ENCODE peak calls at places on chromosomes 16 and 17, in six cellular contexts. One of them, this sample, is unnamed.

GRCh38 chr16:4416200-4417032 is at the start of gene CORO7:
- DNase-seq in SK-N-SH: peak; percentile 99
- DNase-seq in endodermal cell: peak; percentile 96
- DNase-seq in neuronal stem cell: peak; percentile 77
- DNase-seq in SJSA1: peak; percentile 95
- DNase-seq in lung: peak; percentile 97
- DNase-seq in this sample: no peak

GRCh38 chr17:60468371-60468770 is 46.1 kb downstream of the CHCT1 start:
- DNase-seq in SK-N-SH: no peak
- DNase-seq in endodermal cell: no peak
- DNase-seq in neuronal stem cell: no peak
- DNase-seq in SJSA1: no peak
- DNase-seq in lung: no peak
- DNase-seq in this sample: no peak

GRCh38 chr16:23290189-23291062 is 11.7 kb upstream of the SCNN1B start:
- DNase-seq in SK-N-SH: no peak
- DNase-seq in endodermal cell: no peak
- DNase-seq in neuronal stem cell: no peak
- DNase-seq in SJSA1: no peak
- DNase-seq in lung: no peak
- DNase-seq in this sample: no peak

GRCh38 chr16:12576878-12577277 is 226.8 kb downstream of the CPPED1 start:
- DNase-seq in SK-N-SH: no peak
- DNase-seq in endodermal cell: no peak
- DNase-seq in neuronal stem cell: no peak
- DNase-seq in SJSA1: no peak
- DNase-seq in lung: no peak
- DNase-seq in this sample: no peak

GRCh38 chr17:39225974-39226683 is 384 bp upstream of the STAC2 start:
- DNase-seq in SK-N-SH: peak; percentile 98
- DNase-seq in endodermal cell: peak; percentile 100
- DNase-seq in neuronal stem cell: peak; percentile 91
- DNase-seq in SJSA1: peak; percentile 75
- DNase-seq in lung: no peak
- DNase-seq in this sample: peak; percentile 88

GRCh38 chr16:49706620-49707355 is 149.1 kb downstream of the ZNF423 start:
- DNase-seq in SK-N-SH: peak; percentile 56
- DNase-seq in endodermal cell: no peak
- DNase-seq in neuronal stem cell: no peak
- DNase-seq in SJSA1: no peak
- DNase-seq in lung: no peak
- DNase-seq in this sample: no peak

GRCh38 chr16:83907926-83908325 is 9.0 kb downstream of the MLYCD start:
- DNase-seq in SK-N-SH: no peak
- DNase-seq in endodermal cell: no peak
- DNase-seq in neuronal stem cell: no peak
- DNase-seq in SJSA1: no peak
- DNase-seq in lung: no peak
- DNase-seq in this sample: no peak

GRCh38 chr16:69417537-69418199 is 6.8 kb upstream of the CYB5B start:
- DNase-seq in SK-N-SH: no peak
- DNase-seq in endodermal cell: peak; percentile 88
- DNase-seq in neuronal stem cell: no peak
- DNase-seq in SJSA1: peak; percentile 70
- DNase-seq in lung: no peak
- DNase-seq in this sample: no peak

GRCh38 chr17:49365667-49366066 is 3.6 kb upstream of the ZNF652 start:
- DNase-seq in SK-N-SH: peak; percentile 57
- DNase-seq in endodermal cell: peak; percentile 88
- DNase-seq in neuronal stem cell: no peak
- DNase-seq in SJSA1: no peak
- DNase-seq in lung: no peak
- DNase-seq in this sample: no peak

GRCh38 chr17:41618341-41619161 is 5.8 kb downstream of the KRT17 start:
- DNase-seq in SK-N-SH: no peak
- DNase-seq in endodermal cell: peak; percentile 52
- DNase-seq in neuronal stem cell: no peak
- DNase-seq in SJSA1: no peak
- DNase-seq in lung: no peak
- DNase-seq in this sample: no peak

GRCh38 chr17:75683467-75684041 is 16.4 kb downstream of the SAP30BP start:
- DNase-seq in SK-N-SH: no peak
- DNase-seq in endodermal cell: no peak
- DNase-seq in neuronal stem cell: no peak
- DNase-seq in SJSA1: peak; percentile 66
- DNase-seq in lung: no peak
- DNase-seq in this sample: no peak

GRCh38 chr16:13264749-13265552 is 363.6 kb downstream of the SHISA9 start:
- DNase-seq in SK-N-SH: no peak
- DNase-seq in endodermal cell: no peak
- DNase-seq in neuronal stem cell: no peak
- DNase-seq in SJSA1: no peak
- DNase-seq in lung: no peak
- DNase-seq in this sample: no peak

GRCh38 chr16:57169327-57169726 is 16.5 kb downstream of the PSME3IP1 start:
- DNase-seq in SK-N-SH: no peak
- DNase-seq in endodermal cell: no peak
- DNase-seq in neuronal stem cell: peak; percentile 53
- DNase-seq in SJSA1: no peak
- DNase-seq in lung: no peak
- DNase-seq in this sample: no peak

GRCh38 chr17:48470388-48471034 is 40.5 kb upstream of the SKAP1 start:
- DNase-seq in SK-N-SH: no peak
- DNase-seq in endodermal cell: no peak
- DNase-seq in neuronal stem cell: no peak
- DNase-seq in SJSA1: no peak
- DNase-seq in lung: no peak
- DNase-seq in this sample: no peak

GRCh38 chr16:56950881-56951771 is 10.6 kb upstream of the CETP start:
- DNase-seq in SK-N-SH: peak; percentile 82
- DNase-seq in endodermal cell: peak; percentile 88
- DNase-seq in neuronal stem cell: peak; percentile 24
- DNase-seq in SJSA1: peak; percentile 59
- DNase-seq in lung: peak; percentile 37
- DNase-seq in this sample: no peak

GRCh38 chr17:82283208-82283749 is 9.8 kb upstream of the CSNK1D start:
- DNase-seq in SK-N-SH: peak; percentile 96
- DNase-seq in endodermal cell: no peak
- DNase-seq in neuronal stem cell: no peak
- DNase-seq in SJSA1: peak; percentile 98
- DNase-seq in lung: no peak
- DNase-seq in this sample: no peak

GRCh38 chr17:76446449-76447231 is 6.3 kb downstream of the UBE2O start:
- DNase-seq in SK-N-SH: no peak
- DNase-seq in endodermal cell: peak; percentile 82
- DNase-seq in neuronal stem cell: no peak
- DNase-seq in SJSA1: peak; percentile 76
- DNase-seq in lung: peak; percentile 61
- DNase-seq in this sample: no peak

GRCh38 chr17:74550602-74551001 is 4.7 kb upstream of the CD300C start:
- DNase-seq in SK-N-SH: no peak
- DNase-seq in endodermal cell: no peak
- DNase-seq in neuronal stem cell: no peak
- DNase-seq in SJSA1: no peak
- DNase-seq in lung: no peak
- DNase-seq in this sample: no peak

GRCh38 chr16:71840052-71840451 is 5.7 kb upstream of the ATXN1L start:
- DNase-seq in SK-N-SH: no peak
- DNase-seq in endodermal cell: no peak
- DNase-seq in neuronal stem cell: no peak
- DNase-seq in SJSA1: no peak
- DNase-seq in lung: no peak
- DNase-seq in this sample: no peak

GRCh38 chr16:57890752-57891111 is 80.2 kb downstream of the CNGB1 start:
- DNase-seq in SK-N-SH: no peak
- DNase-seq in endodermal cell: no peak
- DNase-seq in neuronal stem cell: no peak
- DNase-seq in SJSA1: no peak
- DNase-seq in lung: no peak
- DNase-seq in this sample: no peak

GRCh38 chr16:50606431-50607050 is 58.3 kb downstream of the NKD1 start:
- DNase-seq in SK-N-SH: no peak
- DNase-seq in endodermal cell: no peak
- DNase-seq in neuronal stem cell: no peak
- DNase-seq in SJSA1: no peak
- DNase-seq in lung: no peak
- DNase-seq in this sample: no peak

GRCh38 chr16:74455213-74455612 is 33.9 kb upstream of the CLEC18B start:
- DNase-seq in SK-N-SH: no peak
- DNase-seq in endodermal cell: no peak
- DNase-seq in neuronal stem cell: no peak
- DNase-seq in SJSA1: no peak
- DNase-seq in lung: no peak
- DNase-seq in this sample: no peak

GRCh38 chr16:3182608-3183444 is 5.2 kb upstream of the OR1F1 start:
- DNase-seq in SK-N-SH: peak; percentile 74
- DNase-seq in endodermal cell: peak; percentile 96
- DNase-seq in neuronal stem cell: no peak
- DNase-seq in SJSA1: peak; percentile 79
- DNase-seq in lung: no peak
- DNase-seq in this sample: no peak

GRCh38 chr16:29877266-29877961 is 14.4 kb upstream of the CDIPT start:
- DNase-seq in SK-N-SH: peak; percentile 78
- DNase-seq in endodermal cell: peak; percentile 100
- DNase-seq in neuronal stem cell: peak; percentile 85
- DNase-seq in SJSA1: no peak
- DNase-seq in lung: peak; percentile 78
- DNase-seq in this sample: peak; percentile 100

DNA sequence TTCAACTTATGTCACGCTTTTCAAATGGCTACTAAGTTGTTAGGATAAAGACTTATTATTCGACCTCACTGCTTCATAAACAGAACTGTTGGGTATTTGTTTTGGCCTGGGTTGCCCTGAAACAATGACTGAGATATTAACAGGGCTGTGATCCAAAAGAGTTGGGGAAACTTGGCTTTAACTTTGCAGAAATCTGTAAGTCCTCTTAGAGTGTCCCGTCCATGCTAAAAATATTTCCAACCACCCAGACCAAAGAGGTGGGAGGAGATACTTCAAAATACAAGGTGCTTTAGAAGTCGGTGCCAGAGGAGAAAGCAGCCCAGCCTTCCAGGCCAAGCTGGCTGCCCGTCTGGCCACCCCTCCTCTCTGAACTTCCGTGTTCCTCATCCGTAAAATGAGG is 16.1 kb upstream of the SPATA32 start:
- DNase-seq in SK-N-SH: no peak
- DNase-seq in endodermal cell: peak; percentile 44
- DNase-seq in neuronal stem cell: no peak
- DNase-seq in SJSA1: no peak
- DNase-seq in lung: peak; percentile 57
- DNase-seq in this sample: no peak
- H3K27ac ChIP-seq in SK-N-SH: peak overlapping the region; percentile 63
- H3K27ac ChIP-seq in endodermal cell: no peak overlapping the region
- H3K27ac ChIP-seq in neuronal stem cell: no peak overlapping the region
- H3K27ac ChIP-seq in SJSA1: no peak overlapping the region
- H3K27ac ChIP-seq in lung: peak overlapping the region; percentile 75
- H3K27ac ChIP-seq in this sample: no peak overlapping the region

DNA sequence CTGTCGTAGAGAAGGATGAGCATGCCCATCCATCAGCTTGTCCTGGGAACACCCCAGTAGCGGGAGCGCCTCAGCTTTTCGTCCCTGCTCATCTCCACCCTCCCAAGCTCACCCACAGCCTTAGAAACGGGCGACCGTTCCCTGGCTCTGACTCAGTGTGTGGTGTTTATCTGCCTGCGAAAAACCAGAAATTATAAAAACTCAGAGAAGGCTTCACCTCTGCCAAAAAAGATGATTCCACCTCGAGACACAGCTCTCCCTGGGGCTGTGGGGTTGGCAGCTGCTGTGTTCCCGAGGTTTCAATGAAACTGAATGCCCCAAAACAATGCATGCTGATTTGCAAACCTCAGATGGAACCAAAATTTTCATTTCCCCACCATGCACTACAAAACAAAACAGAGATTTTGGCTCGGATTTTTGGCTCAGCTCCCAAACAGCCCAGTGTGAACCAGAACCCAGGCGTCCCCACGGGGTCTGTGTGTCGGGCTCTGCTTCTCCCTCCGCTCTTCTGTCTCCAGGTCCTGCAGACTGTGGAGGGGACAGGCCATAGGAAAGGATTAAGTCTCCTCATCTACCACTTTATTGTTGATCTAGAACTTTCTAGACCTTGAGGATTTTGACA is 62.4 kb upstream of the MED9 start:
- DNase-seq in SK-N-SH: no peak
- DNase-seq in endodermal cell: no peak
- DNase-seq in neuronal stem cell: no peak
- DNase-seq in SJSA1: peak; percentile 63
- DNase-seq in lung: no peak
- DNase-seq in this sample: no peak
- H3K4me3 ChIP-seq in SK-N-SH: no peak overlapping the region
- H3K4me3 ChIP-seq in endodermal cell: no peak overlapping the region
- H3K4me3 ChIP-seq in neuronal stem cell: no peak overlapping the region
- H3K4me3 ChIP-seq in SJSA1: peak overlapping the region; percentile 20
- H3K4me3 ChIP-seq in lung: no peak overlapping the region
- H3K4me3 ChIP-seq in this sample: no peak overlapping the region

DNA sequence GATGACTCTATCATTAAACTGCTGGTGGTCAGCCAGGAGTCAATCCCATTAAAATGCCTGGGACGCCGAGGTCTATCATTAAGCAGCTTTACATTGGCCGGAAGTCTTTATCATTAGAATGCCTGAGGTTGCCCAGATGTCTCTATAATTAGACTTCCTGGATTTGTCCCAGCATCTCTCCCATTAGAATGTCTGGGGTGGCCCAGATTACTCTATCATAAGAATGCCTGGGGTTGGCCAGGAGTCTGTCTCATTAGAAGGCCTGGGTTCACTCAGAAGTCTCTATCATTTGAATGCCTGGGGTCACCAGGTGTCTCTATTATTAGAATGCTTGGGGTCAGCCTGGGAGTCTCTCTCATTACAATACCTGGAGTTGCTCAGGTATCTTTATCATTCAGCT is 2227.2 kb downstream of the TP53TG3F start:
- DNase-seq in SK-N-SH: no peak
- DNase-seq in endodermal cell: no peak
- DNase-seq in neuronal stem cell: no peak
- DNase-seq in SJSA1: no peak
- DNase-seq in lung: no peak
- DNase-seq in this sample: no peak
- H3K9me3 ChIP-seq in SK-N-SH: no peaks in the 10 kb centered on the region
- H3K9me3 ChIP-seq in endodermal cell: peaks cover 90% of the 10 kb centered on the region
- H3K9me3 ChIP-seq in neuronal stem cell: peaks cover 28% of the 10 kb centered on the region
- H3K9me3 ChIP-seq in SJSA1: no peaks in the 10 kb centered on the region
- H3K9me3 ChIP-seq in lung: no peaks in the 10 kb centered on the region
- H3K9me3 ChIP-seq in this sample: peaks cover 2% of the 10 kb centered on the region

DNA sequence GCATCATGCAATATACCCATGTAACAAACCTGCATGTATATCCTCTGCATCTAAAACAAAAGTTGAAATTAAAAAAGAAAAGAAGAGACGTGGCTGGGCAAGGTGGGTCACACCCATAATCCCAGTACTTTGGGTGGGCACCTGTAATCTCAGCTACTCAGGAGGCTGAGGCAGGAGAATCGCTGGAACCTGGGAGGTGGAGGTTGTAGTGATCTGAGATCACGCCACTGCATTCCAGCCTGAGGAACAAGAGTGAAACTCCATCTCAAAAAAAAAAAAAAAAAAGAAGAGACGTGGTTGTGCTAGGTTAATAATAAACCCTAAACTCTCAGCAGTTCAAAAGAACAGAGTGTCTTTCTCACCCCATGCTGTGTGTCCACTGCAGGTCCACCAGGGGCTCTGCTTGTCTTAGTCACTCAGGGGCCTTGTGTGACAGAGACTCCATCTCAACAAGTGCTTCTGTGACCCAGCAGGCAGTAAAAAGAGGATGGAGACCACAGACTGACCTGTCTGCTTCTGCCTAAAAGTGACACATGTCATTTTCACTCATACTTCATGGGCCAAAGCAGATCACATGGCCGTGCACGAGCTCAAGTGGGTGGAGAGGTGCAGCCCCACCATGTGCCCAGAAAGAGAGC is 22.3 kb upstream of the N4BP1 start:
- DNase-seq in SK-N-SH: no peak
- DNase-seq in endodermal cell: no peak
- DNase-seq in neuronal stem cell: no peak
- DNase-seq in SJSA1: no peak
- DNase-seq in lung: no peak
- DNase-seq in this sample: no peak
- H3K27ac ChIP-seq in SK-N-SH: no peak overlapping the region
- H3K27ac ChIP-seq in endodermal cell: no peak overlapping the region
- H3K27ac ChIP-seq in neuronal stem cell: no peak overlapping the region
- H3K27ac ChIP-seq in SJSA1: no peak overlapping the region
- H3K27ac ChIP-seq in lung: no peak overlapping the region
- H3K27ac ChIP-seq in this sample: no peak overlapping the region

This sample was measured in iPS DF 6.9.